ENCODE peak calls at places on chromosomes 13 and 19, in ten cellular contexts. D is Calu3; A is RCC 7860; V is G401; Z is nucleus accumbens; L is naive B cell; T is fibroblast of lung; F is left ventricle myocardium inferior; E is activated T-helper 9 cell treated with anti-CD3 and anti-CD28 coated beads, Interleukin-2, amount 50 U/mL, for 16 hours; U is occipital lobe. S is an unnamed sample.

GRCh38 chr13:37640499-37640898 is 41.9 kb upstream of the POSTN start:
- DNase-seq in F (no peak), A (peak; percentile 67), E (no peak), L (no peak), U (no peak), T (peak; percentile 89), D (peak; percentile 28), Z (no peak), V (peak; percentile 7), S (no peak)

GRCh38 chr13:25901460-25902376 is 150.1 kb downstream of the SHISA2 start:
- DNase-seq in Z (no peak), T (peak; percentile 68), D (no peak), U (no peak), V (no peak), A (peak; percentile 64), E (peak; percentile 17), L (peak; percentile 23), F (no peak), S (peak; percentile 24)

GRCh38 chr19:55031178-55031577 is 6.9 kb downstream of the GP6 start:
- DNase-seq in T (no peak), U (no peak), F (no peak), Z (no peak), V (no peak), A (no peak), E (no peak), D (no peak), L (no peak), S (no peak)

GRCh38 chr13:81382236-81382635 is 1041.3 kb upstream of the SPRY2 start:
- DNase-seq in U (no peak), T (no peak), Z (no peak), E (no peak), V (no peak), D (no peak), L (no peak), F (no peak), A (no peak), S (no peak)

GRCh38 chr19:13002389-13002898 is 7.2 kb downstream of the NFIX start:
- DNase-seq in Z (peak; percentile 94), E (no peak), V (peak; percentile 88), D (no peak), A (no peak), L (no peak), F (peak; percentile 55), T (no peak), U (peak; percentile 93), S (no peak)

GRCh38 chr19:45469835-45470146 is 2.0 kb downstream of the FOSB start:
- DNase-seq in Z (no peak), V (no peak), U (no peak), F (no peak), D (no peak), T (no peak), A (no peak), L (no peak), E (no peak), S (no peak)

GRCh38 chr13:85148009-85148408 is 651.2 kb downstream of the SLITRK6 start:
- DNase-seq in Z (no peak), F (no peak), D (no peak), V (peak; percentile 98), T (peak; percentile 11), L (no peak), U (no peak), E (no peak), A (no peak), S (no peak)

GRCh38 chr13:71751074-71751473 is 115.9 kb downstream of the DACH1 start:
- DNase-seq in E (no peak), A (no peak), Z (no peak), T (peak; percentile 57), U (no peak), V (no peak), D (no peak), F (no peak), L (no peak), S (no peak)

GRCh38 chr19:13834308-13834790 is 39.1 kb downstream of the ZSWIM4 start:
- DNase-seq in A (peak; percentile 58), U (no peak), V (peak; percentile 45), F (no peak), L (no peak), T (no peak), Z (no peak), E (no peak), D (no peak), S (no peak)

S was measured in pulmonary artery endothelial cell.